ENCODE peak calls at places on chromosomes 6 and 20, in four cellular contexts. W is fibroblast of the aortic adventitia, F is MM.1S, X is HFFc6. H is an unnamed sample.

GRCh38 chr6:90538651-90539050 is 48.2 kb downstream of the MAP3K7 start:
- DNase-seq in W (peak), F (no peak), X (no peak), H (no peak)

GRCh38 chr6:129590408-129591022 is 119.5 kb downstream of the ARHGAP18 start:
- DNase-seq in W (peak), F (no peak), X (peak), H (peak)

GRCh38 chr6:30885999-30886896 is 1.9 kb downstream of the DDR1 start:
- DNase-seq in W (peak), F (no peak), X (peak), H (peak)

GRCh38 chr20:38601216-38602184 is at the start of gene ARHGAP40:
- DNase-seq in W (no peak), F (peak), X (peak), H (peak)

GRCh38 chr6:53041356-53041755 is 23.8 kb upstream of the FBXO9 start:
- DNase-seq in W (peak), F (no peak), X (peak), H (peak)

GRCh38 chr6:134657751-134658522 is 292.0 kb downstream of the ALDH8A1 start:
- DNase-seq in W (peak), F (no peak), X (no peak), H (no peak)

GRCh38 chr20:2330090-2330695 is 34.4 kb downstream of the TGM3 start:
- DNase-seq in W (no peak), F (no peak), X (no peak), H (no peak)

GRCh38 chr6:15443119-15443518 is 197.2 kb downstream of the JARID2 start:
- DNase-seq in W (peak), F (no peak), X (peak), H (peak)

GRCh38 chr20:34367155-34367554 is 4.1 kb downstream of the ITCH start:
- DNase-seq in W (no peak), F (no peak), X (no peak), H (no peak)

GRCh38 chr6:63598251-63599036 is 26.2 kb downstream of the LOC128125822 start:
- DNase-seq in W (peak), F (peak), X (peak), H (peak)

GRCh38 chr6:165049362-165049761 is 260.0 kb downstream of the C6orf118 start:
- DNase-seq in W (no peak), F (peak), X (no peak), H (peak)

GRCh38 chr6:116072368-116072767 is 11.7 kb upstream of the FRK start:
- DNase-seq in W (no peak), F (no peak), X (no peak), H (no peak)

GRCh38 chr6:80454197-80454596 is 347.7 kb downstream of the BCKDHB start:
- DNase-seq in W (peak), F (peak), X (peak), H (peak)

GRCh38 chr20:59925894-59926293 is 7.5 kb downstream of the SYCP2 start:
- DNase-seq in W (no peak), F (no peak), X (no peak), H (no peak)

H was measured in fibroblast of mammary gland.